ENCODE peak calls at places on chromosome 11, in six cellular contexts. M is K562, Q is neuronal stem cell, P is hepatocyte, N is keratinocyte, F is GM23338. K is an unnamed sample.

GRCh38 chr11:46380340-46381045 is 976 bp upstream of the MDK start:
- DNase-seq in M (peak), Q (peak), P (peak), N (no peak), F (peak), K (peak)

GRCh38 chr11:95705485-95706124 is 84.0 kb downstream of the FAM76B start:
- DNase-seq in M (peak), Q (peak), P (peak), N (no peak), F (peak), K (peak)

GRCh38 chr11:56750190-56750589 is 1.7 kb upstream of the OR9G4 start:
- DNase-seq in M (no peak), Q (no peak), P (no peak), N (no peak), F (peak), K (no peak)

GRCh38 chr11:44973634-44974401 is 23.1 kb upstream of the TP53I11 start:
- DNase-seq in M (no peak), Q (no peak), P (no peak), N (no peak), F (peak), K (peak)

GRCh38 chr11:101718406-101718805 is 134.6 kb upstream of the TRPC6 start:
- DNase-seq in M (no peak), Q (no peak), P (peak), N (no peak), F (no peak), K (no peak)

GRCh38 chr11:72221386-72221785 is 3.2 kb upstream of the INPPL1 start:
- DNase-seq in M (no peak), Q (no peak), P (no peak), N (no peak), F (no peak), K (no peak)

GRCh38 chr11:24697722-24698121 is 200.9 kb downstream of the LUZP2 start:
- DNase-seq in M (no peak), Q (no peak), P (no peak), N (peak), F (no peak), K (no peak)

GRCh38 chr11:32229566-32230240 is 138.8 kb downstream of the RCN1 start:
- DNase-seq in M (no peak), Q (no peak), P (no peak), N (no peak), F (no peak), K (no peak)

GRCh38 chr11:125572916-125573315 is 3.6 kb downstream of the EI24 start:
- DNase-seq in M (no peak), Q (no peak), P (no peak), N (no peak), F (no peak), K (no peak)

GRCh38 chr11:116787786-116788486 is at the start of gene ZPR1:
- DNase-seq in M (peak), Q (peak), P (peak), N (no peak), F (peak), K (peak)

GRCh38 chr11:106398396-106399074 is 321.1 kb downstream of the AASDHPPT start:
- DNase-seq in M (no peak), Q (no peak), P (peak), N (no peak), F (no peak), K (no peak)

GRCh38 chr11:126434950-126435335 is 79.5 kb downstream of the ST3GAL4 start:
- DNase-seq in M (peak), Q (no peak), P (no peak), N (no peak), F (peak), K (no peak)

GRCh38 chr11:30387891-30388861 is 65.3 kb downstream of the ARL14EP start:
- DNase-seq in M (no peak), Q (no peak), P (no peak), N (no peak), F (peak), K (no peak)

GRCh38 chr11:134837887-134838232 is 425.8 kb upstream of the B3GAT1 start:
- DNase-seq in M (no peak), Q (no peak), P (no peak), N (no peak), F (no peak), K (no peak)

GRCh38 chr11:128190312-128190711 is 397.0 kb downstream of the ETS1 start:
- DNase-seq in M (no peak), Q (no peak), P (no peak), N (no peak), F (no peak), K (no peak)

GRCh38 chr11:3853935-3854659 is 1.4 kb upstream of the STIM1 start:
- DNase-seq in M (peak), Q (no peak), P (peak), N (no peak), F (no peak), K (no peak)

GRCh38 chr11:6746086-6746618 is 25.6 kb downstream of the OR2AG2 start:
- DNase-seq in M (no peak), Q (no peak), P (no peak), N (no peak), F (no peak), K (no peak)

GRCh38 chr11:130480166-130480565 is 31.7 kb downstream of the ADAMTS15 start:
- DNase-seq in M (no peak), Q (no peak), P (no peak), N (no peak), F (no peak), K (no peak)

GRCh38 chr11:114187173-114187572 is 109.0 kb upstream of the NNMT start:
- DNase-seq in M (no peak), Q (no peak), P (no peak), N (no peak), F (no peak), K (no peak)

GRCh38 chr11:8826145-8826786 is 84.7 kb upstream of the AKIP1 start:
- DNase-seq in M (peak), Q (no peak), P (peak), N (no peak), F (peak), K (peak)

GRCh38 chr11:115631609-115632008 is 127.4 kb upstream of the CADM1 start:
- DNase-seq in M (no peak), Q (no peak), P (no peak), N (no peak), F (no peak), K (no peak)

GRCh38 chr11:118705111-118705741 is 25.8 kb upstream of the TREH start:
- DNase-seq in M (no peak), Q (no peak), P (no peak), N (no peak), F (no peak), K (peak)

GRCh38 chr11:128908391-128909246 is 17.5 kb downstream of the KCNJ5 start:
- DNase-seq in M (no peak), Q (no peak), P (peak), N (no peak), F (no peak), K (no peak)

GRCh38 chr11:133964946-133965632 is 8.3 kb upstream of the IGSF9B start:
- DNase-seq in M (no peak), Q (no peak), P (peak), N (no peak), F (no peak), K (no peak)

GRCh38 chr11:92211576-92212167 is 12.9 kb upstream of the FAT3 start:
- DNase-seq in M (no peak), Q (peak), P (peak), N (no peak), F (peak), K (peak)

GRCh38 chr11:133526790-133527189 is 5.5 kb downstream of the OPCML start:
- DNase-seq in M (no peak), Q (no peak), P (no peak), N (no peak), F (no peak), K (no peak)

GRCh38 chr11:90288207-90288821 is 65.5 kb upstream of the CHORDC1 start:
- DNase-seq in M (peak), Q (peak), P (peak), N (no peak), F (peak), K (peak)

GRCh38 chr11:60511393-60511792 is 3.8 kb upstream of the MS4A13 start:
- DNase-seq in M (no peak), Q (no peak), P (no peak), N (no peak), F (no peak), K (no peak)

GRCh38 chr11:37916331-37916730 is 1318.3 kb upstream of the RAG2 start:
- DNase-seq in M (no peak), Q (no peak), P (no peak), N (no peak), F (no peak), K (no peak)

GRCh38 chr11:130631119-130631518 is 182.7 kb downstream of the ADAMTS15 start:
- DNase-seq in M (no peak), Q (no peak), P (no peak), N (peak), F (no peak), K (no peak)

GRCh38 chr11:113240389-113240788 is 74.0 kb upstream of the TTC12 start:
- DNase-seq in M (no peak), Q (no peak), P (no peak), N (no peak), F (no peak), K (no peak)

GRCh38 chr11:94212898-94213297 is 84.3 kb downstream of the PANX1 start:
- DNase-seq in M (no peak), Q (no peak), P (no peak), N (no peak), F (no peak), K (no peak)

GRCh38 chr11:125069796-125070195 is 6.7 kb downstream of the SLC37A2 start:
- DNase-seq in M (no peak), Q (no peak), P (no peak), N (no peak), F (no peak), K (no peak)

GRCh38 chr11:331332-332060 is 10.8 kb upstream of the IFITM3 start:
- DNase-seq in M (no peak), Q (no peak), P (no peak), N (no peak), F (no peak), K (no peak)

GRCh38 chr11:43685483-43685882 is 4.9 kb downstream of the HSD17B12 start:
- DNase-seq in M (no peak), Q (no peak), P (no peak), N (no peak), F (no peak), K (no peak)

GRCh38 chr11:107018274-107018901 is at the start of gene GUCY1A2:
- DNase-seq in M (no peak), Q (peak), P (peak), N (no peak), F (peak), K (peak)

GRCh38 chr11:96015911-96016565 is 92.1 kb upstream of the MTMR2 start:
- DNase-seq in M (no peak), Q (no peak), P (no peak), N (no peak), F (peak), K (no peak)

GRCh38 chr11:12127206-12127898 is 17.0 kb downstream of the MICAL2 start:
- DNase-seq in M (no peak), Q (no peak), P (no peak), N (no peak), F (no peak), K (no peak)
- H3K4me2 ChIP-seq in M (no peak), Q (no peak), P (no peak), N (peak), F (no peak), K (no peak)

DNA sequence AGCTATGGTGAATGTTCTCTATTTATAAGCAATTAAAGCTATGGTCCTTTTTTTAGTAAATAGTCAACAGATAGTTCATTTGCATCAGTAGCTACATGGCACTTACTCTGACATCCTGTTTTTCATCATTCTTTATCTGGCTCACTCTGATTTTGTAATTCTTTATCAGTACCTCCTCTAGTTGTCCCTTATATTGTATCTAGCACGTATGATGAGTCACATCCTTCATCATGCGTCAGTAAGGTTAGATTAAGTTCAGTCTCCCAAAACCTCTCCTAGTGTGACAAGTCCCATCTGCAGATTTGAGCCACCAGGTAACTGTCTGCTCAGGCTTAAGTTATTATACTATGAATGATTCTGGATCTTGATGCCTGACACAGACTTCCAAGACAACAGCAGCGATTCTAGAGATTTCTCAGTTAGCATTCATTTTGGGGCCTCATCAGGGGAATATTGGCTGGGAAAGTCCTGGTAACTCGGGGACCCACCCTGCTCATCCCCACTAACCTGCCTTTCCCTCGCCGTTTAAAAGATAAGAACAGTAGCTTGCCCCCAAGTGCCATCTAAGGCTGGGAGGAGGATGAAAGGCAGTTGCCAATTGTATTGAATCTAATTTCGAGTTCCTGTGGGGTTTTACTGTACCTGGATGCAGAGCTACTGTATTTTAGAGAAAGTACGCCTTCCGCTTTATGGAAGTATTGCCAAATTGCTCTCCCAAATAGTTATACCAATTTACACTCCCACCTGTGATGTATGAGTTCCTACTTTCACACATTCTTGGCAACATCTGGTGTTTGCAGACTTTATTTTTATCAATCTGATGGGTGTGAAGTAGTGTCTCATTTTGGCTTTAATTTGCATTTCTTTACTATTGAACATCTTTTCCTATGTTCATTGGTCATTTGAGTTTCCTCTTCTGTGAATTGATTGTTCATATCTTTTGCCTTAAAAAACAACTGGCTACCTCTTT is 55.9 kb downstream of the ZC3H12C start:
- DNase-seq in M (peak), Q (no peak), P (no peak), N (peak), F (no peak), K (no peak)
- H2AFZ ChIP-seq in M (no peak), Q (no peak), P (no peak), N (no peak), F (no peak), K (no peak)

GRCh38 chr11:18295316-18295715 is 26.6 kb downstream of the HPS5 start:
- DNase-seq in M (no peak), Q (no peak), P (no peak), N (no peak), F (no peak), K (no peak)
- H3K4me2 ChIP-seq in M (no peak), Q (no peak), P (no peak), N (no peak), F (no peak), K (no peak)

GRCh38 chr11:19307498-19307897 is 66.8 kb upstream of the E2F8 start:
- DNase-seq in M (no peak), Q (no peak), P (no peak), N (no peak), F (peak), K (no peak)
- H2AFZ ChIP-seq in M (no peak), Q (no peak), P (no peak), N (no peak), F (no peak), K (no peak)

GRCh38 chr11:111812211-111812610 is 46.0 kb upstream of the PPP2R1B start:
- DNase-seq in M (no peak), Q (no peak), P (no peak), N (no peak), F (no peak), K (no peak)

GRCh38 chr11:111814106-111814505 is 47.9 kb upstream of the PPP2R1B start:
- DNase-seq in M (no peak), Q (no peak), P (no peak), N (no peak), F (no peak), K (no peak)

GRCh38 chr11:111811445-111811844 is 45.3 kb upstream of the PPP2R1B start:
- DNase-seq in M (no peak), Q (no peak), P (no peak), N (no peak), F (no peak), K (no peak)

GRCh38 chr11:111815489-111815888 is 49.3 kb upstream of the PPP2R1B start:
- DNase-seq in M (no peak), Q (no peak), P (no peak), N (no peak), F (no peak), K (no peak)

DNA sequence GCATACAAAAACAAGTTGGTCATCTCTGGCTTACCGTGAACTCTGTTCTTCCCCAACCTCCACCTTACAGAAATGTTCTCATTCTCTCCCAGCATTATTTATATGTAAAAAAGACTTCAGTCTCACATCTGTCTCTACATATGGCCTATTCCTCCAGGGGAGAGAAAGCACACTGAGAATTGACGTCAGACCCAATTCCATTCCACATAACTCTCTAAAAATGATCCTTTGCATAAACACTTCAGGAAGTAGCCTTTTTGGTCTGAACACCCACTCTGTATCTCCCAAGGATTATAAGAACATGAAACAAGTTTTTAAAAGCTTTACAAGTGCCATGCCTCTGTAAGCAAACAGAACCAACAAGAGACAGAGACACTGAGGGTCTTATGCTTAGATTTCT is 48.4 kb upstream of the PPP2R1B start:
- DNase-seq in M (no peak), Q (no peak), P (no peak), N (no peak), F (no peak), K (no peak)
- H3K4me2 ChIP-seq in M (no peak), Q (no peak), P (no peak), N (no peak), F (no peak), K (no peak)

GRCh38 chr11:35525501-35526175 is at the start of gene PAMR1:
- DNase-seq in M (no peak), Q (peak), P (peak), N (no peak), F (peak), K (peak)
- H2AFZ ChIP-seq in M (no peak), Q (peak), P (peak), N (peak), F (peak), K (peak)

GRCh38 chr11:65120831-65121230 is 1.1 kb downstream of the FAU start:
- DNase-seq in M (no peak), Q (no peak), P (no peak), N (no peak), F (no peak), K (no peak)

GRCh38 chr11:65118097-65118837 is 766 bp upstream of the ZNHIT2 start:
- DNase-seq in M (no peak), Q (no peak), P (no peak), N (no peak), F (no peak), K (no peak)

GRCh38 chr11:65121447-65121864 is 478 bp downstream of the FAU start:
- DNase-seq in M (peak), Q (no peak), P (peak), N (no peak), F (peak), K (peak)

GRCh38 chr11:65117206-65118096 is at the start of gene ZNHIT2:
- DNase-seq in M (peak), Q (peak), P (peak), N (peak), F (peak), K (peak)

DNA sequence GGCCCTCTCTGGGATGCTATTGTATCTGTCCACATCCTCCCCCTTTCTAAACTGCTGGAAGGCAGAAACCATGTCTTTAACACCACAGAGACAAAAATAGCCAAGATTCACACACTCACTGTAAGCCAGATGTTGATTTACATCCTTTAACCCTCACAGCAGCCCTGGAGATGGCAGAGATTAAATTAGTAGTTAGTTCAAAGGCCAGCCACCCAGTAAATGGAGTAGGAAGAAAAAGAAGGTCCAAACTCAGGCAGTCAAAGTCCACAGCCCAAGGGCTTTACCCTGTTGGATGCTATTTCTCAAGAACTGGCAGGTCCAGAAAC is 2.1 kb upstream of the ZNHIT2 start:
- DNase-seq in M (no peak), Q (no peak), P (no peak), N (no peak), F (no peak), K (no peak)
- H3K4me2 ChIP-seq in M (no peak), Q (no peak), P (no peak), N (no peak), F (no peak), K (no peak)

DNA sequence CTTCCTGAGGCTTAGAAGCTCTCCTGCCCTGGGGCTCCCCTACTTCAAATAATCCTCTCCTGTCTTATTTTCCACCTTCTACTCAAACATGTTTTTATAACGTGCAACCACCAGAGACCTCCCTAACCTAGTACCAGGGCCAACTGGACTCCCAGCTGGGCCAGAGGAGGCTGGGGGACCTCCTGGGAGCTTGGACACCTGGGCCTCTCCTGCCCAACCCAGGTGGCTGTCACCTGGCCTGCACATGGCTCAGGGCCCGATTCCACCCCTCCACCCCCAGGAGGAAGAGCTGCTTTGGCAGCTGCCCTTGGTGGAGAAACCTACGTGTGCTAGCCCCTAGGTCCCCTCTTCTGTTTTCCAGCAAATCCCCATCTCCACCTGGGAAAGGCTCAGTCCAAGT is 105.2 kb downstream of the ABTB2 start:
- DNase-seq in M (no peak), Q (no peak), P (no peak), N (no peak), F (no peak), K (no peak)
- H2AFZ ChIP-seq in M (no peak), Q (no peak), P (no peak), N (no peak), F (no peak), K (no peak)

GRCh38 chr11:34652191-34652958 is 31.5 kb downstream of the EHF start:
- DNase-seq in M (peak), Q (no peak), P (no peak), N (no peak), F (no peak), K (no peak)
- H3K4me2 ChIP-seq in M (peak), Q (no peak), P (no peak), N (peak), F (peak), K (no peak)

K was measured in neural progenitor cell.